ENCODE peak calls at places on chromosome 10, in seven cellular contexts. A is H1; F is stomach; M is uterus; P is aorta; D is CD8-positive, alpha-beta memory T cell; H is cardiac muscle cell. W is an unnamed sample. For H3K4me1 and H3K36me3, the result is how much of the 10 kb centered on the place peaks cover.

GRCh38 chr10:2680802-2681201 is 386.5 kb upstream of the PFKP start:
- DNase-seq in P (no peak), M (no peak), D (no peak), H (no peak), F (no peak), A (no peak), W (no peak)

GRCh38 chr10:110821508-110821907 is 50.2 kb upstream of the PDCD4 start:
- DNase-seq in M (peak), H (peak), A (no peak), D (no peak), F (no peak), P (peak), W (no peak)

GRCh38 chr10:4391683-4392082 is 434.3 kb upstream of the AKR1E2 start:
- DNase-seq in D (no peak), H (no peak), A (peak), F (no peak), M (no peak), P (no peak), W (no peak)

GRCh38 chr10:60549686-60550085 is 160.0 kb upstream of the ANK3 start:
- DNase-seq in F (no peak), D (no peak), H (peak), M (no peak), P (no peak), A (no peak), W (no peak)

GRCh38 chr10:103661198-103661950 is 167.9 kb downstream of the NEURL1 start:
- DNase-seq in A (peak), F (peak), P (peak), H (peak), D (peak), M (peak), W (peak)

GRCh38 chr10:110919349-110919931 is at the start of gene SHOC2:
- DNase-seq in A (peak), D (peak), M (peak), P (peak), H (peak), F (peak), W (peak)

GRCh38 chr10:12333382-12334185 is 15.8 kb upstream of the CAMK1D start:
- DNase-seq in P (peak), D (no peak), M (peak), A (no peak), F (peak), H (no peak), W (peak)

GRCh38 chr10:62159357-62159756 is 109.3 kb downstream of the RTKN2 start:
- DNase-seq in D (no peak), P (no peak), M (no peak), F (no peak), H (no peak), A (no peak), W (no peak)

GRCh38 chr10:82796510-82796909 is 921.5 kb downstream of the NRG3 start:
- DNase-seq in H (peak), P (no peak), A (no peak), M (no peak), F (no peak), D (no peak), W (no peak)

GRCh38 chr10:110858297-110858934 is 13.3 kb upstream of the PDCD4 start:
- DNase-seq in M (no peak), F (no peak), A (no peak), D (no peak), H (no peak), P (no peak), W (no peak)

GRCh38 chr10:25865267-25865666 is 68.8 kb upstream of the MYO3A start:
- DNase-seq in M (no peak), P (no peak), F (no peak), D (no peak), A (no peak), H (no peak), W (no peak)

GRCh38 chr10:16440396-16441105 is 3.7 kb downstream of the PTER start:
- DNase-seq in D (no peak), H (no peak), A (no peak), M (no peak), F (peak), P (no peak), W (no peak)

GRCh38 chr10:71728218-71728737 is 8.7 kb upstream of the C10orf105 start:
- DNase-seq in A (no peak), F (no peak), H (no peak), D (no peak), P (peak), M (no peak), W (no peak)
- H3K4me1 ChIP-seq in A (under half), F (under half), H (under half), D (half or more), P (under half), M (under half), W (under half)

DNA sequence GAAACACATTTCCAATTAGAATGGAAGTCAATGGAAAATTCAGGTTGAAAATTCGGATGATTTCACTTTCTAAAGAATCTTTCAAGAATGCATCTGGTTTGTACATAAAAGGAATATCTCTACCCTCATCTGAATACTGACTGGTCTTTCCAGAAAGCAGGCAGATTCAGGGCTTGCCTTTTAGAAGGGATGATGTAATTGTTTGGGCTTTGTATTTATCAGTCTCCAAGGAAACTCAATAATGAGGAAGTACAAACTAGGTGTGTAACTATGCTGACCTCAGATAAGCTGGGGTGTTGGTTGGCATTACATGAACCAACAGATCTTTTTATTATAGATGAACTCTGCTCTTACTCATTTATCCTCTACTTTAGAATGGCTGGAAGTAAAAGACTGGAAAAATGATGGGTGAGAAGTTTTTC is 24.1 kb downstream of the PDLIM1 start:
- DNase-seq in P (no peak), M (no peak), A (no peak), H (no peak), D (no peak), F (no peak), W (no peak)
- H3K36me3 ChIP-seq in P (under half), M (under half), A (under half), H (under half), D (under half), F (half or more), W (under half)

GRCh38 chr10:132386419-132386831 is 10.6 kb upstream of the PWWP2B start:
- DNase-seq in D (peak), P (peak), H (no peak), A (no peak), F (no peak), M (peak), W (peak)
- H3K4me1 ChIP-seq in D (under half), P (under half), H (under half), A (under half), F (under half), M (under half), W (under half)

DNA sequence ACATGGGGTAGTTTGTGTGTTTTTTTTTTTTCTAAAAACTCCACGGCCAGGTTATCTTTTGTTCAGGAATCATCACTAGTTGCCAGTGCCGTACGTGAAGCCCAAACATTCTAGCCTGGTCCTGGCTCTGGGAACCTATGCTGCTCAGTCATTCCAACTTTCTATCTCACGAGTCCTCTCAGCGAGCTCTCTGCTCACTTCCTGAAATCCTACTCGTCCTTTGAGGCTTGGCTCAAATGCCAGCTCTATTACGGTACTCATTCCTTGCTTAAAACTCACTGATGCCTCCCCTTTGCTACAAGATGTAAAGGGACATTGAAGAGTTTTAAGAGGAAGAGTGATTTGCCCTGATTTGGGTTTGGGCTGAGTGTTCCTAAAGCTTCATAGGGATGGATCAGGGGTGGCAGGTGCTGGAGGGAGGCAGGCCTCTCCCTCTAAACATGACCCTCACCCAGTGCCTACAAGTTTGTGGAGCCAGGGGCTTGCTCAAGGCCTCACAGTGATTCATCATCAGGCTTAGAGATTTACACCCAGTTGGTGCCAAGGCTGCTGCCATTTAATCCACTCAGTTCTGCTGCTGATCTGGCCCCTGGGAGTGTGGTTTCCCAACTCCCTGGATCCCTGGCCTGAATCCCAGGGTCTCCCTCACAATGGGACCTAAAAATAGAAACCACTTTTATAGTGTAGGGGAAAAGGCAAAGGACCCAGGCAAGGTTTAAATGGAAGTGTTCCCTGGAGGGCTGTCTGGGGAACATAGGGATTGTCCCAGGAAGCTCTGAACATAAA is 46.1 kb upstream of the R3HCC1L start:
- DNase-seq in F (no peak), D (no peak), P (no peak), M (no peak), H (no peak), A (no peak), W (no peak)
- H3K36me3 ChIP-seq in F (under half), D (under half), P (under half), M (under half), H (under half), A (under half), W (under half)

DNA sequence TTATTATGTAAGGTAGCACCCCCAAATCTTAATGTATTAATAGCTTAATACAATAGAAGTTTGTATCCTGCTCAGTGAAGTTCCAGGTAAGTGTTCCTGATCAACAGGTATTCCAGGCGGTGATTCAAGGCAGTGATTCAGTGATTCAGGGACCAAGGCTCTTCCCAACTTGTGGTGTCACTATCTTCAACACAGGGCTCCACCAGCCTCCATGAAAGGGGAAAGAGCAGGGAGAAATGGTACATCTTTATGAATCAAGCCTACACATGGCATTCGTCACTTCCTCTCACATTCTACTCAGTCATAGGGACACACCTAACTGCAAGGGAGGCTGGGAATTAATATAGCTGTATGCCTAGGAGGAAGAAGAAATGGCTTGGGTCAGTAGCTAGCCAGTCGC is 5.1 kb downstream of the GOLGA7B start:
- DNase-seq in P (no peak), A (no peak), D (no peak), H (no peak), M (no peak), F (no peak), W (no peak)
- H3K4me1 ChIP-seq in P (under half), A (under half), D (under half), H (under half), M (under half), F (under half), W (under half)

DNA sequence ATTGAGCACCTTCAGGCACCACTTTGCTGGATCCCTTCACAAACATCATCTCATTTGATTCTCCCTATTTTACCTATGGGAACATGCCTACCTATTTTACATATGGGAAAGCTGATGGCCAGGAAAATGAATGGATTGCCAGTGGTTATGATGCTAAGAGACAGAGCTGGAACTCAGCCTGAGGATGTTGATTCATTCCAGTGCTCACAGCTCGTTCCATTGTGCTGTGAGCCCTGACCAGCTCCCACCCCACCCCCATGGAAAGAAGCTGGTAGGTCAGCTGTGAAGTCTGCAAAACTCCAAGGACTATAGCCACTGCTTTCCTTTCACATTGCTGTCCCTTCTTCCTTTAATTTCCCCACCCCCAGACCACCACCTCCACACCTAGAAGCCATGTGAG is 9.6 kb downstream of the UBTD1 start:
- DNase-seq in H (no peak), D (no peak), M (no peak), A (no peak), P (no peak), F (no peak), W (no peak)
- H3K36me3 ChIP-seq in H (under half), D (under half), M (under half), A (under half), P (under half), F (under half), W (under half)

GRCh38 chr10:70477661-70478162 is 855 bp upstream of the PALD1 start:
- DNase-seq in F (no peak), H (no peak), D (peak), P (no peak), M (peak), A (peak), W (no peak)
- H3K4me1 ChIP-seq in F (half or more), H (under half), D (under half), P (under half), M (under half), A (under half), W (under half)

DNA sequence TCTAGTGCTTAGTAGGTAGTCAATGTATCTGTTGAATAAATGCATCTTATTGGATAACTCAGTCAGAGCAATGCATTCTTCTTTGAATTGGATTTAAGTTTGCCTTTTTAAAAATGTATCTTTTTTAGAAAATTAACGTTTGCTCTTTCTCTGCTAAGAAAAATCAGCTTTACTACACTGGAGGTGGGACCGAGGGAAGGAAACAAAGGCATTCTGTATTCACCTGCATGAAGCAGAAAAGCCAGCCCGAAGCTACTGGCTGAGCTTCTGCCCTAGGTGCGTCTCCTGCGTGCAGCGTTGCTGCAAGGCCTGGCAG is 22.2 kb upstream of the ITGB1 start:
- DNase-seq in D (no peak), M (no peak), A (no peak), H (no peak), F (no peak), P (no peak), W (no peak)
- H3K36me3 ChIP-seq in D (under half), M (under half), A (under half), H (under half), F (under half), P (under half), W (under half)

DNA sequence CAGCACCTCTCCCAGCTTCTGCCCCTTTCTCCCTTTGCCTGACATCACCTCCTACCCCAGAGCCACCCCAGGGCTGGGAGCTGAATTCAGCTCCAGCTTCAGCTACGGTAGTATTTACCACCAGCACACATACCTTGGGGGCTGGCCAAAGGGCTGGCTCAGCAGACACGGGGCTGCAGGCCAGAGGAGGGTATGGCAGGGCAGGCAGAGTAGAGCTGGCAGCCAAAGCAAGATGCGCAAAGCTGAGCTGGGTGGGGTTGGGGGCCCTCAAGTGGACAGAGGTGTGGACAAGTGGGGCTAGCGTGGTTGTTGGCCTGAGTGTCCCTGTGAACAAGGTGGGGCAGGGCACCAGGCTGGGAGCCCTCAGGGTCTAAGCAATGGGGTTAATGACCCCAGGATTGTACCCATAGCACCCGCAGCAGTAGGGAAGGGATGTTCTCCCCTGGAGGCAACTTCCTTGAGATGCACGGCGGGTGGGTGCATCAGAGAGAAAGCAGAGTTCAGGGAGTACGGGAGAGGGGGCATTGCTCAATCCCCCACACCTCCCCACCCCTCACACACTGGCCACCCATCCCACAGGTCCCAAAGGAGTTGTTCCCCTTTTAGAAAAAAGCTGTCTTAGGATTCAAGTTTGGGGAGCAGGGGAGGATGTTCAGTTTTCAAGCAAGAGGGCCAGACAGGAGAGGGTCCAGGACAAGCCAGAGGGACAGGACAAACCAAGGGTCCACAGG is 8.0 kb downstream of the VSIR start:
- DNase-seq in M (no peak), A (no peak), P (peak), H (no peak), F (no peak), D (no peak), W (no peak)
- H3K4me1 ChIP-seq in M (under half), A (under half), P (under half), H (under half), F (half or more), D (half or more), W (half or more)

W was measured in adrenal gland.